ENCODE peak calls at places on chromosomes 3 and 15, in six cellular contexts. W, S, L, A, H and F are unnamed samples.

GRCh38 chr3:73614385-73614784 is 10.4 kb downstream of the PDZRN3 start:
- DNase-seq in L (no peak), W (no peak), A (no peak), S (no peak), H (peak), F (no peak)

GRCh38 chr3:68984011-68984410 is 29.5 kb downstream of the EOGT start:
- DNase-seq in S (no peak), L (no peak), H (no peak), W (no peak), A (no peak), F (no peak)

GRCh38 chr15:99000001-99000590 is 7.5 kb downstream of the PGPEP1L start:
- DNase-seq in L (no peak), W (no peak), S (no peak), A (no peak), H (no peak), F (no peak)

GRCh38 chr15:40493089-40493840 is 22.5 kb downstream of the CHST14 start:
- DNase-seq in L (no peak), A (no peak), W (no peak), H (no peak), S (no peak), F (no peak)

GRCh38 chr15:78067328-78068241 is 9.9 kb downstream of the TBC1D2B start:
- DNase-seq in L (no peak), H (peak), W (no peak), A (no peak), S (peak), F (no peak)

GRCh38 chr15:90203922-90204321 is 2.8 kb downstream of the SEMA4B start:
- DNase-seq in L (no peak), A (no peak), S (no peak), W (peak), H (no peak), F (no peak)

GRCh38 chr3:49740427-49740826 is 16.7 kb upstream of the GMPPB start:
- DNase-seq in H (no peak), W (no peak), L (no peak), A (no peak), S (no peak), F (no peak)

GRCh38 chr3:38843898-38844297 is 27.9 kb upstream of the SCN10A start:
- DNase-seq in L (no peak), H (peak), S (no peak), W (peak), A (no peak), F (no peak)

GRCh38 chr3:38722760-38723568 is 73.5 kb upstream of the SCN5A start:
- DNase-seq in S (no peak), W (no peak), H (peak), A (no peak), L (no peak), F (no peak)

GRCh38 chr3:146223401-146224373 is 27.2 kb downstream of the PLSCR4 start:
- DNase-seq in W (no peak), A (no peak), L (no peak), H (peak), S (no peak), F (no peak)

GRCh38 chr15:74417230-74417629 is 16.5 kb downstream of the SEMA7A start:
- DNase-seq in A (no peak), W (no peak), S (no peak), L (no peak), H (peak), F (no peak)

GRCh38 chr15:52191207-52191606 is at the start of gene GNB5:
- DNase-seq in S (no peak), W (no peak), H (no peak), A (no peak), L (no peak), F (no peak)

GRCh38 chr3:172249039-172249438 is 199.2 kb downstream of the GHSR start:
- DNase-seq in W (no peak), S (no peak), A (no peak), L (no peak), H (no peak), F (no peak)

GRCh38 chr15:90160781-90161727 is 40.1 kb upstream of the SEMA4B start:
- DNase-seq in S (no peak), L (no peak), H (no peak), A (peak), W (no peak), F (no peak)

GRCh38 chr15:50821476-50821875 is 56.0 kb upstream of the SPPL2A start:
- DNase-seq in L (no peak), S (no peak), W (no peak), H (no peak), A (no peak), F (no peak)

GRCh38 chr15:89680282-89680873 is 1.2 kb upstream of the PLIN1 start:
- DNase-seq in H (peak), L (no peak), W (peak), S (peak), A (peak), F (no peak)

GRCh38 chr15:35448294-35448693 is 97.7 kb downstream of the DPH6 start:
- DNase-seq in W (no peak), S (no peak), L (no peak), A (no peak), H (peak), F (no peak)

GRCh38 chr3:112412494-112412893 is 79.5 kb downstream of the CD200 start:
- DNase-seq in S (no peak), A (no peak), H (no peak), L (no peak), W (no peak), F (no peak)

GRCh38 chr15:95897651-95898050 is 432.8 kb upstream of the NR2F2 start:
- DNase-seq in L (no peak), W (no peak), A (no peak), S (no peak), H (peak), F (no peak)

GRCh38 chr3:159859424-159859823 is 129.2 kb upstream of the IL12A start:
- DNase-seq in S (peak), A (no peak), H (no peak), W (no peak), L (no peak), F (no peak)

GRCh38 chr3:128411574-128412064 is 55.1 kb downstream of the DNAJB8 start:
- DNase-seq in L (no peak), A (no peak), H (no peak), S (no peak), W (no peak), F (no peak)

GRCh38 chr3:52216585-52217408 is 8.6 kb downstream of the TLR9 start:
- DNase-seq in L (no peak), A (no peak), S (no peak), W (no peak), H (peak), F (peak)

GRCh38 chr3:39434574-39434973 is 28.1 kb downstream of the RPSA start:
- DNase-seq in H (no peak), L (no peak), S (no peak), A (no peak), W (no peak), F (no peak)

GRCh38 chr3:184361932-184362667 is 590 bp downstream of the POLR2H start:
- DNase-seq in L (no peak), A (peak), W (peak), H (peak), S (peak), F (no peak)

GRCh38 chr3:131535596-131535995 is 32.8 kb upstream of the MRPL3 start:
- DNase-seq in A (no peak), H (peak), W (no peak), L (no peak), S (no peak), F (no peak)

GRCh38 chr15:45919806-45920205 is 285.0 kb downstream of the SQOR start:
- DNase-seq in L (no peak), W (no peak), S (no peak), H (peak), A (no peak), F (peak)

GRCh38 chr3:129992781-129993180 is 18.3 kb downstream of the TRH start:
- DNase-seq in S (no peak), L (no peak), W (no peak), H (peak), A (no peak), F (no peak)

GRCh38 chr3:50227390-50228183 is 8.4 kb upstream of the GNAI2 start:
- DNase-seq in S (peak), L (peak), A (peak), W (peak), H (peak), F (peak)

GRCh38 chr15:100902436-100903190 is 16.5 kb upstream of the LRRK1 start:
- DNase-seq in W (peak), L (no peak), H (peak), A (peak), S (no peak), F (peak)

GRCh38 chr3:115217678-115218451 is 70.8 kb upstream of the ZBTB20 start:
- DNase-seq in W (peak), H (peak), L (no peak), A (peak), S (peak), F (peak)

GRCh38 chr3:110307065-110307809 is 764.4 kb upstream of the NECTIN3 start:
- DNase-seq in H (peak), A (no peak), L (no peak), S (no peak), W (no peak), F (no peak)

GRCh38 chr15:29687204-29687768 is 135.0 kb downstream of the TJP1 start:
- DNase-seq in H (no peak), L (no peak), A (no peak), S (no peak), W (no peak), F (no peak)

GRCh38 chr3:33858131-33858530 is 59.7 kb downstream of the PDCD6IP start:
- DNase-seq in L (no peak), S (no peak), A (no peak), W (no peak), H (peak), F (no peak)

GRCh38 chr3:158737987-158738615 is 5.8 kb upstream of the RARRES1 start:
- DNase-seq in S (no peak), A (no peak), W (no peak), L (no peak), H (peak), F (no peak)

GRCh38 chr3:48504051-48504946 is at the start of gene SHISA5:
- DNase-seq in L (peak), W (peak), A (no peak), H (peak), S (no peak), F (no peak)

GRCh38 chr3:127819086-127819485 is 3.2 kb downstream of the MGLL start:
- DNase-seq in A (no peak), L (no peak), W (no peak), H (no peak), S (no peak), F (no peak)